ENCODE peak calls at places on chromosome 22, in nine cellular contexts. One of them, this sample, is unnamed.

GRCh38 chr22:27983361-27983791 is 64.3 kb upstream of the PITPNB start:
- DNase-seq in MM.1S: no peak
- DNase-seq in thoracic aorta: no peak
- DNase-seq in body of pancreas: no peak
- DNase-seq in CD8-positive, alpha-beta T cell: no peak
- DNase-seq in fibroblast of pulmonary artery: no peak
- DNase-seq in astrocyte: no peak
- DNase-seq in HFF-Myc: no peak
- DNase-seq in left ventricle myocardium inferior: no peak
- DNase-seq in this sample: no peak

GRCh38 chr22:28799834-28800307 is 498 bp downstream of the XBP1 start:
- DNase-seq in MM.1S: peak
- DNase-seq in thoracic aorta: peak
- DNase-seq in body of pancreas: peak
- DNase-seq in CD8-positive, alpha-beta T cell: no peak
- DNase-seq in fibroblast of pulmonary artery: peak
- DNase-seq in astrocyte: peak
- DNase-seq in HFF-Myc: no peak
- DNase-seq in left ventricle myocardium inferior: peak
- DNase-seq in this sample: no peak

GRCh38 chr22:50314455-50315288 is 7.2 kb upstream of the PLXNB2 start:
- DNase-seq in MM.1S: peak
- DNase-seq in thoracic aorta: no peak
- DNase-seq in body of pancreas: no peak
- DNase-seq in CD8-positive, alpha-beta T cell: peak
- DNase-seq in fibroblast of pulmonary artery: no peak
- DNase-seq in astrocyte: no peak
- DNase-seq in HFF-Myc: no peak
- DNase-seq in left ventricle myocardium inferior: peak
- DNase-seq in this sample: peak

GRCh38 chr22:46963672-46964545 is 201.5 kb downstream of the TBC1D22A start:
- DNase-seq in MM.1S: no peak
- DNase-seq in thoracic aorta: no peak
- DNase-seq in body of pancreas: no peak
- DNase-seq in CD8-positive, alpha-beta T cell: no peak
- DNase-seq in fibroblast of pulmonary artery: no peak
- DNase-seq in astrocyte: no peak
- DNase-seq in HFF-Myc: no peak
- DNase-seq in left ventricle myocardium inferior: no peak
- DNase-seq in this sample: no peak

GRCh38 chr22:27462190-27462589 is 339.4 kb downstream of the MN1 start:
- DNase-seq in MM.1S: no peak
- DNase-seq in thoracic aorta: no peak
- DNase-seq in body of pancreas: no peak
- DNase-seq in CD8-positive, alpha-beta T cell: no peak
- DNase-seq in fibroblast of pulmonary artery: no peak
- DNase-seq in astrocyte: no peak
- DNase-seq in HFF-Myc: no peak
- DNase-seq in left ventricle myocardium inferior: no peak
- DNase-seq in this sample: no peak

GRCh38 chr22:42324991-42325710 is 54.7 kb upstream of the TCF20 start:
- DNase-seq in MM.1S: no peak
- DNase-seq in thoracic aorta: no peak
- DNase-seq in body of pancreas: no peak
- DNase-seq in CD8-positive, alpha-beta T cell: no peak
- DNase-seq in fibroblast of pulmonary artery: no peak
- DNase-seq in astrocyte: no peak
- DNase-seq in HFF-Myc: no peak
- DNase-seq in left ventricle myocardium inferior: no peak
- DNase-seq in this sample: no peak

GRCh38 chr22:30574095-30574981 is at the start of gene GAL3ST1:
- DNase-seq in MM.1S: no peak
- DNase-seq in thoracic aorta: no peak
- DNase-seq in body of pancreas: peak
- DNase-seq in CD8-positive, alpha-beta T cell: no peak
- DNase-seq in fibroblast of pulmonary artery: no peak
- DNase-seq in astrocyte: no peak
- DNase-seq in HFF-Myc: no peak
- DNase-seq in left ventricle myocardium inferior: no peak
- DNase-seq in this sample: no peak

GRCh38 chr22:26894766-26895485 is 237.5 kb downstream of the MIAT start:
- DNase-seq in MM.1S: no peak
- DNase-seq in thoracic aorta: no peak
- DNase-seq in body of pancreas: no peak
- DNase-seq in CD8-positive, alpha-beta T cell: no peak
- DNase-seq in fibroblast of pulmonary artery: peak
- DNase-seq in astrocyte: peak
- DNase-seq in HFF-Myc: peak
- DNase-seq in left ventricle myocardium inferior: no peak
- DNase-seq in this sample: no peak

GRCh38 chr22:38941488-38941987 is 15.9 kb upstream of the APOBEC3A start:
- DNase-seq in MM.1S: peak
- DNase-seq in thoracic aorta: no peak
- DNase-seq in body of pancreas: no peak
- DNase-seq in CD8-positive, alpha-beta T cell: no peak
- DNase-seq in fibroblast of pulmonary artery: no peak
- DNase-seq in astrocyte: no peak
- DNase-seq in HFF-Myc: no peak
- DNase-seq in left ventricle myocardium inferior: no peak
- DNase-seq in this sample: peak

GRCh38 chr22:38943882-38944281 is 13.5 kb upstream of the APOBEC3A start:
- DNase-seq in MM.1S: no peak
- DNase-seq in thoracic aorta: no peak
- DNase-seq in body of pancreas: no peak
- DNase-seq in CD8-positive, alpha-beta T cell: no peak
- DNase-seq in fibroblast of pulmonary artery: no peak
- DNase-seq in astrocyte: no peak
- DNase-seq in HFF-Myc: no peak
- DNase-seq in left ventricle myocardium inferior: no peak
- DNase-seq in this sample: no peak

GRCh38 chr22:38944653-38945052 is 12.8 kb upstream of the APOBEC3A start:
- DNase-seq in MM.1S: no peak
- DNase-seq in thoracic aorta: no peak
- DNase-seq in body of pancreas: no peak
- DNase-seq in CD8-positive, alpha-beta T cell: no peak
- DNase-seq in fibroblast of pulmonary artery: no peak
- DNase-seq in astrocyte: no peak
- DNase-seq in HFF-Myc: no peak
- DNase-seq in left ventricle myocardium inferior: no peak
- DNase-seq in this sample: no peak

GRCh38 chr22:38942702-38943101 is 14.7 kb upstream of the APOBEC3A start:
- DNase-seq in MM.1S: no peak
- DNase-seq in thoracic aorta: no peak
- DNase-seq in body of pancreas: no peak
- DNase-seq in CD8-positive, alpha-beta T cell: no peak
- DNase-seq in fibroblast of pulmonary artery: no peak
- DNase-seq in astrocyte: no peak
- DNase-seq in HFF-Myc: no peak
- DNase-seq in left ventricle myocardium inferior: no peak
- DNase-seq in this sample: no peak

GRCh38 chr22:38943181-38943580 is 14.2 kb upstream of the APOBEC3A start:
- DNase-seq in MM.1S: no peak
- DNase-seq in thoracic aorta: no peak
- DNase-seq in body of pancreas: no peak
- DNase-seq in CD8-positive, alpha-beta T cell: no peak
- DNase-seq in fibroblast of pulmonary artery: no peak
- DNase-seq in astrocyte: no peak
- DNase-seq in HFF-Myc: no peak
- DNase-seq in left ventricle myocardium inferior: no peak
- DNase-seq in this sample: no peak
- TF ChIP-seq CTCF in MM.1S: no peak
- TF ChIP-seq CTCF in thoracic aorta: no peak
- TF ChIP-seq CTCF in body of pancreas: no peak
- TF ChIP-seq CTCF in CD8-positive, alpha-beta T cell: no peak
- TF ChIP-seq CTCF in fibroblast of pulmonary artery: peak
- TF ChIP-seq CTCF in astrocyte: no peak
- TF ChIP-seq CTCF in HFF-Myc: no peak
- TF ChIP-seq CTCF in left ventricle myocardium inferior: no peak
- TF ChIP-seq CTCF in this sample: peak

GRCh38 chr22:36087784-36088183 is 59.2 kb upstream of the RBFOX2 start:
- DNase-seq in MM.1S: no peak
- DNase-seq in thoracic aorta: no peak
- DNase-seq in body of pancreas: no peak
- DNase-seq in CD8-positive, alpha-beta T cell: no peak
- DNase-seq in fibroblast of pulmonary artery: no peak
- DNase-seq in astrocyte: no peak
- DNase-seq in HFF-Myc: no peak
- DNase-seq in left ventricle myocardium inferior: no peak
- DNase-seq in this sample: no peak

GRCh38 chr22:36085476-36086169 is 57.0 kb upstream of the RBFOX2 start:
- DNase-seq in MM.1S: no peak
- DNase-seq in thoracic aorta: no peak
- DNase-seq in body of pancreas: no peak
- DNase-seq in CD8-positive, alpha-beta T cell: no peak
- DNase-seq in fibroblast of pulmonary artery: no peak
- DNase-seq in astrocyte: no peak
- DNase-seq in HFF-Myc: no peak
- DNase-seq in left ventricle myocardium inferior: no peak
- DNase-seq in this sample: no peak

GRCh38 chr22:36086629-36087254 is 58.1 kb upstream of the RBFOX2 start:
- DNase-seq in MM.1S: no peak
- DNase-seq in thoracic aorta: no peak
- DNase-seq in body of pancreas: no peak
- DNase-seq in CD8-positive, alpha-beta T cell: no peak
- DNase-seq in fibroblast of pulmonary artery: no peak
- DNase-seq in astrocyte: no peak
- DNase-seq in HFF-Myc: no peak
- DNase-seq in left ventricle myocardium inferior: no peak
- DNase-seq in this sample: no peak

GRCh38 chr22:36086170-36086490 is 57.5 kb upstream of the RBFOX2 start:
- DNase-seq in MM.1S: no peak
- DNase-seq in thoracic aorta: no peak
- DNase-seq in body of pancreas: no peak
- DNase-seq in CD8-positive, alpha-beta T cell: no peak
- DNase-seq in fibroblast of pulmonary artery: no peak
- DNase-seq in astrocyte: no peak
- DNase-seq in HFF-Myc: no peak
- DNase-seq in left ventricle myocardium inferior: no peak
- DNase-seq in this sample: no peak

DNA sequence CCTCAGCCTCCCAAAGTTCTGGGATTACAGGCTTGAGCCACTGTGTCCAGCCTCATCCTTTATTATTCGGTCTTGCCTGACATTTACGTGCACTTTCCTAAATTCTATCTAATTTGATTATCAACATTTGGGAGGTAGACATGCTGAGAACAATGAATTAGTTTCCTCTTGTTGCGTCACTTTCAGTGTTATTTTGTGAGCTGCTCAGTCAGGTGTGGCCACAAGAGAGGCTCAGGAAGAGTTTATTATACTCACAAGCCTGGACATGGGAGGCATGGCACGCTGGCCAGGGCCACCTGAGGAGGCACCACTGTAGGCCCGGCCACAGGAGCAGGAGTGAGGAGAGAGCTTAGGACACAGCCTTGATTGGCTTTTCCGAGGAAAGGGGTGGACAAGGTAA is 59.7 kb upstream of the RBFOX2 start:
- DNase-seq in MM.1S: no peak
- DNase-seq in thoracic aorta: no peak
- DNase-seq in body of pancreas: no peak
- DNase-seq in CD8-positive, alpha-beta T cell: no peak
- DNase-seq in fibroblast of pulmonary artery: no peak
- DNase-seq in astrocyte: no peak
- DNase-seq in HFF-Myc: no peak
- DNase-seq in left ventricle myocardium inferior: no peak
- DNase-seq in this sample: no peak
- H3K4me3 ChIP-seq in MM.1S: no peak
- H3K4me3 ChIP-seq in thoracic aorta: no peak
- H3K4me3 ChIP-seq in body of pancreas: no peak
- H3K4me3 ChIP-seq in CD8-positive, alpha-beta T cell: no peak
- H3K4me3 ChIP-seq in fibroblast of pulmonary artery: no peak
- H3K4me3 ChIP-seq in astrocyte: no peak
- H3K4me3 ChIP-seq in HFF-Myc: no peak
- H3K4me3 ChIP-seq in left ventricle myocardium inferior: no peak
- H3K4me3 ChIP-seq in this sample: no peak

DNA sequence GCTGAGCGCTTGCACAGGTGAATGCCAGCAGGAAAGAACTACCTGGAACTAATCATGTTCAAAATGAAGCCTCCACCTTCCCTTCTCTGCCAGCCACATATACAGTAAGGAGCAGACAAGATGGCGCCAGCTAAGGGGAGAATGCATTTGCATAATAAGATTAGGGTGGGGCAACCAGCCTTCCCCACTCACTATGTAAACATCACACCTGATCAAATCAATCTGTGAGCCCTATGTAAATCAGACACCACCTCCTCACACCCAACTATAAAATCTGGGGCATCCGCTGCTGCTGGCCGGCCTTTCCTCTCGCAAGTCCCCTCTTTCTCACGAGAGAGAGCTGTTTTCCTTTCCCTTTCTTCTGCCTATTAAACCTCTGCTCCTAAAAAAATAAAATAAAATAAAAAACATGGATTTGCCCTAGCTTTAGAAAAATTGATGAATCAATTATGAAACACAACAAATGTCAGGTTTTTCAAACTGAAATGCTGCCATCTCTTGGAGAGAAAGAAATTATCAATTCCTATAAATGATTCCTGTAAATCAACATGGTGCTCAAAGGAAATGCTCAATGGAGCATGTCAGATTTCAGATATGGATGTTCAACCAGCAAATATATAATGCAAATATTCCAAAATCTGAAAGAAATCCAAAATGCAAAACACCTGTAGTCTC is 108.9 kb downstream of the SGSM3 start:
- DNase-seq in MM.1S: no peak
- DNase-seq in thoracic aorta: no peak
- DNase-seq in body of pancreas: no peak
- DNase-seq in CD8-positive, alpha-beta T cell: no peak
- DNase-seq in fibroblast of pulmonary artery: no peak
- DNase-seq in astrocyte: no peak
- DNase-seq in HFF-Myc: no peak
- DNase-seq in left ventricle myocardium inferior: no peak
- DNase-seq in this sample: no peak
- TF ChIP-seq CTCF in MM.1S: peak
- TF ChIP-seq CTCF in thoracic aorta: no peak
- TF ChIP-seq CTCF in body of pancreas: no peak
- TF ChIP-seq CTCF in CD8-positive, alpha-beta T cell: no peak
- TF ChIP-seq CTCF in fibroblast of pulmonary artery: no peak
- TF ChIP-seq CTCF in astrocyte: no peak
- TF ChIP-seq CTCF in HFF-Myc: no peak
- TF ChIP-seq CTCF in left ventricle myocardium inferior: no peak
- TF ChIP-seq CTCF in this sample: no peak

DNA sequence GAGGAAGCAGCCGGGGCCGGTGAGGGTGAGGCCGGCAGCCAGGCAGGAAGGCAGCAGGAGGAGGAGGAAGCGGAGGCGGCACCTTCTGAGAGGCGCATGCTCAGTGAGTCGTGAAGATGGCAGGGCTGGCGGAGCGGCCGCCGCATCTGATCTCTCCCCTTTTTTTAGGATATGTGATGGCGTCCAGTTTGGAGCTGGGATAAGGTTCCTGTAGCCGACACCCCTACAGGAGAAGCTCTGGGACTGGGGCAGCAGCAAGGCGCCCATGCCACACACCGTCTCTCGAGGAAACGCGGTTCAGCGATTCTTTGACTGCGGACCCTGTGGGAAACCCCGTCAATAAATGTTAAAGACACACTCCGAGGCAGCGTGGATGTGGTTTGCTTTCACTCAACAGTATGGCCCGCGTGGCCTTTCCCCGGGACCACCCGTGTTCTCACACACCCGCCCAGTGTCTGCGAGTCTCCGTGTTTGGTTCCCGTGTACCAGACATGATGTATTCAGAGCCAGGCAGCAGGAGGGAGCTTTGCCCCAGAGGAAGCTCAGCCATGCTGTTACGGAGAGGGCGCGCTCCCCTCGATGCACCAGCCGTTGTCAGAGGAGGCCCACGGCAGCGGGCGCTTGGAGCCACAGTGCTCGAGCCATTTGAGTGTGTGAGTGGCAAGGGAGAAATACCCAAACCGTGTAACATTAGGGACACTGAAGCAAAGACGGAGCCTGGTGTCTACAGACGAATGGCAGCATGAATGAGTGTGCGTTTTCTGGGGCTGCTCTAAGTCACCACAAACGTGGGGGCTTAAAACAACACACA is 27.7 kb upstream of the PARVB start:
- DNase-seq in MM.1S: peak
- DNase-seq in thoracic aorta: no peak
- DNase-seq in body of pancreas: no peak
- DNase-seq in CD8-positive, alpha-beta T cell: peak
- DNase-seq in fibroblast of pulmonary artery: no peak
- DNase-seq in astrocyte: no peak
- DNase-seq in HFF-Myc: no peak
- DNase-seq in left ventricle myocardium inferior: peak
- DNase-seq in this sample: peak
- H3K4me3 ChIP-seq in MM.1S: peak
- H3K4me3 ChIP-seq in thoracic aorta: peak
- H3K4me3 ChIP-seq in body of pancreas: no peak
- H3K4me3 ChIP-seq in CD8-positive, alpha-beta T cell: peak
- H3K4me3 ChIP-seq in fibroblast of pulmonary artery: no peak
- H3K4me3 ChIP-seq in astrocyte: no peak
- H3K4me3 ChIP-seq in HFF-Myc: no peak
- H3K4me3 ChIP-seq in left ventricle myocardium inferior: peak
- H3K4me3 ChIP-seq in this sample: peak